ENCODE peak calls at places on chromosome 13, in five cellular contexts. R is H1, P is SK-N-SH, F is K562, B is HepG2. C is an unnamed sample.

GRCh38 chr13:98575009-98575866 is 1.7 kb downstream of the STK24 start:
- DNase-seq in B (no peak), R (no peak), F (peak), P (no peak), C (no peak)

GRCh38 chr13:90534617-90535340 is 812.7 kb upstream of the MIR17HG start:
- DNase-seq in F (no peak), P (no peak), R (no peak), B (no peak), C (no peak)

GRCh38 chr13:112066624-112067004 is 335 bp upstream of the SOX1 start:
- DNase-seq in P (peak), R (no peak), F (no peak), B (no peak), C (no peak)

GRCh38 chr13:107866666-107867623 is 348.4 kb downstream of the LIG4 start:
- DNase-seq in B (no peak), P (peak), F (peak), R (no peak), C (no peak)

GRCh38 chr13:30851697-30852096 is 54.4 kb upstream of the MEDAG start:
- DNase-seq in R (no peak), P (no peak), F (no peak), B (no peak), C (peak)

GRCh38 chr13:100473087-100473486 is 115.5 kb downstream of the GGACT start:
- DNase-seq in R (no peak), P (peak), F (peak), B (no peak), C (no peak)

GRCh38 chr13:48108106-48108505 is 13.2 kb upstream of the MED4 start:
- DNase-seq in F (no peak), R (no peak), B (no peak), P (no peak), C (no peak)

GRCh38 chr13:48144413-48145035 is 49.6 kb upstream of the MED4 start:
- DNase-seq in F (peak), B (no peak), R (no peak), P (no peak), C (no peak)

GRCh38 chr13:109569938-109570711 is 216.3 kb downstream of the IRS2 start:
- DNase-seq in F (no peak), B (no peak), R (no peak), P (no peak), C (peak)

GRCh38 chr13:90838561-90838960 is 508.9 kb upstream of the MIR17HG start:
- DNase-seq in F (no peak), P (no peak), R (no peak), B (no peak), C (no peak)

GRCh38 chr13:28489536-28489935 is 5.4 kb downstream of the FLT1 start:
- DNase-seq in F (no peak), R (no peak), P (no peak), B (no peak), C (no peak)

GRCh38 chr13:43291289-43292055 is 268.1 kb downstream of the DNAJC15 start:
- DNase-seq in B (no peak), F (no peak), R (no peak), P (no peak), C (no peak)
- H3K9ac ChIP-seq in B (no peak), F (no peak), R (no peak), P (no peak), C (no peak)

GRCh38 chr13:65414187-65414586 is 1815.9 kb downstream of the PCDH9 start:
- DNase-seq in R (no peak), F (no peak), P (no peak), B (no peak), C (no peak)

GRCh38 chr13:65416784-65417183 is 1813.4 kb downstream of the PCDH9 start:
- DNase-seq in R (no peak), F (no peak), P (no peak), B (no peak), C (no peak)

GRCh38 chr13:65417953-65418352 is 1812.2 kb downstream of the PCDH9 start:
- DNase-seq in P (no peak), F (no peak), R (no peak), B (no peak), C (no peak)
- TF ChIP-seq CHD2 in P (no peak), F (no peak), R (no peak), B (no peak), C (no peak)

GRCh38 chr13:44064376-44064775 is 184.7 kb downstream of the LACC1 start:
- DNase-seq in R (no peak), B (no peak), F (no peak), P (no peak), C (no peak)

GRCh38 chr13:44068169-44068568 is 188.5 kb downstream of the LACC1 start:
- DNase-seq in F (no peak), B (no peak), P (no peak), R (no peak), C (no peak)

GRCh38 chr13:44072536-44072935 is 192.8 kb downstream of the LACC1 start:
- DNase-seq in B (no peak), P (no peak), R (no peak), F (no peak), C (no peak)

GRCh38 chr13:44063881-44064280 is 184.2 kb downstream of the LACC1 start:
- DNase-seq in R (no peak), B (no peak), F (no peak), P (no peak), C (no peak)

DNA sequence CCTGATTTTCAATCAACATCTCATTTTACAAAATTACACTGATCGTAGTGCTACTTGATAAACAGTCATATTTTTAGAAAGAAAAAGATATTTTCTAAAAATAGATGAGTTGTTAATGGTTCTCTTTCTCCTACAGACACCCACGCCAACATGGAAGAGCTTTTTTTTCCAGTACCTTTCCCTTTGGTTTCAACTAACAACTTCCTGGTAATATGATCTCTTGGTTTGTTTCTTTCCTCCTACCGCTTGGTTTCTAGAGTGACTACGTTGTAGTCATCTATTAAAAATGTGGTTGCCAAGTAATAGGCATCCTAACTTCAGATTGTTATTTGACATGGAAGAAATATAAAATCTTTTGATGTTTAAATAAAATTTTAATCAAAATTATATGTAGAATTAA is 189.0 kb downstream of the LACC1 start:
- DNase-seq in F (no peak), R (no peak), P (no peak), B (no peak), C (no peak)
- H3K9ac ChIP-seq in F (no peak), R (no peak), P (peak), B (no peak), C (no peak)

GRCh38 chr13:29846475-29847256 is 3.8 kb downstream of the UBL3 start:
- DNase-seq in P (no peak), F (no peak), R (no peak), B (no peak), C (no peak)

GRCh38 chr13:29849071-29849541 is 1.3 kb downstream of the UBL3 start:
- DNase-seq in B (peak), P (peak), R (no peak), F (peak), C (no peak)

GRCh38 chr13:29845440-29846056 is 4.9 kb downstream of the UBL3 start:
- DNase-seq in B (no peak), P (no peak), R (no peak), F (peak), C (no peak)

GRCh38 chr13:29849731-29850212 is 645 bp downstream of the UBL3 start:
- DNase-seq in B (peak), F (peak), P (peak), R (no peak), C (no peak)

GRCh38 chr13:29847501-29847983 is 2.9 kb downstream of the UBL3 start:
- DNase-seq in F (no peak), R (no peak), B (peak), P (peak), C (no peak)
- TF ChIP-seq CHD2 in F (no peak), R (no peak), B (no peak), P (no peak), C (no peak)

GRCh38 chr13:114309086-114309485 is 5.2 kb upstream of the CHAMP1 start:
- DNase-seq in F (no peak), R (no peak), P (no peak), B (no peak), C (no peak)

GRCh38 chr13:114311387-114311786 is 2.9 kb upstream of the CHAMP1 start:
- DNase-seq in P (no peak), F (no peak), R (no peak), B (no peak), C (no peak)

GRCh38 chr13:114309806-114310410 is 4.4 kb upstream of the CHAMP1 start:
- DNase-seq in P (no peak), B (no peak), F (no peak), R (no peak), C (no peak)

GRCh38 chr13:114311908-114312307 is 2.4 kb upstream of the CHAMP1 start:
- DNase-seq in R (no peak), F (no peak), P (no peak), B (no peak), C (no peak)

DNA sequence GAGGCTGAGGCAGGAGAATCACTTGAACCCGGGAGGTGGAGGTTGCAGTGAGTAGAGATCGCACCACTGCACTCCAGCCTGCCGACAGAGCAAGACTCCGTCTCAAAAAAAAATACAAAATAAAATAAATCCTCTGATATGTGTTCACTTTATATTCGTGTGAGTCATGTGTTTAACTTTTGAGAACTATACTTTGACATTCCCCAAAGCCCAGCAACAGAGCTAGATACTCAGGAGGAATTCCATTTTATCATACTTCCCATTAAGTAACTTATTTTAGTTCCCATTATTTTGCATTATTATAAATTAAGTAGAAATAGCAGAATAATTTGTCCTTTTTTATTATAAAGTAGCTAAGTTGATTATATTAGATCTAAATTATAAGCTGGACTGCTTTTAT is 3.3 kb upstream of the CHAMP1 start:
- DNase-seq in R (no peak), F (no peak), B (no peak), P (no peak), C (no peak)
- H3K9ac ChIP-seq in R (no peak), F (no peak), B (no peak), P (no peak), C (no peak)

C was measured in GM12878.